ENCODE peak calls at places on chromosomes 2 and 18, in seven cellular contexts. A is endodermal cell, W is A549, M is heart right ventricle, J is right lobe of liver, Y is GM23248, B is small intestine. Z is an unnamed sample.
A peak's percentile ranks its signal among the peaks of the same experiment; 100 is the strongest.

GRCh38 chr2:95275601-95276243 is 1.5 kb downstream of the PROM2 start:
- DNase-seq in M (no peak), A (no peak), J (peak; percentile 37), W (no peak), Y (peak; percentile 44), B (peak; percentile 47), Z (no peak)

GRCh38 chr2:144322379-144322778 is 197.5 kb downstream of the ZEB2 start:
- DNase-seq in Y (peak; percentile 58), A (no peak), J (no peak), M (no peak), W (no peak), B (no peak), Z (no peak)

GRCh38 chr2:120134263-120134662 is 88.9 kb downstream of the TMEM185B start:
- DNase-seq in M (no peak), J (no peak), Y (peak; percentile 95), W (peak; percentile 27), A (peak; percentile 84), B (no peak), Z (peak; percentile 99)

GRCh38 chr2:173264603-173265366 is 89.9 kb upstream of the CDCA7 start:
- DNase-seq in J (no peak), Y (no peak), A (peak; percentile 51), B (peak; percentile 23), M (no peak), W (no peak), Z (no peak)

GRCh38 chr2:241595600-241596140 is 37.1 kb downstream of the BOK start:
- DNase-seq in Y (no peak), B (no peak), A (peak; percentile 92), W (peak; percentile 21), J (no peak), M (no peak), Z (no peak)

GRCh38 chr2:9170458-9171130 is 36.0 kb upstream of the ASAP2 start:
- DNase-seq in A (no peak), W (no peak), J (no peak), Y (no peak), B (peak; percentile 77), M (no peak), Z (no peak)

GRCh38 chr18:8272254-8272653 is 337.0 kb upstream of the RAB12 start:
- DNase-seq in W (no peak), J (no peak), A (no peak), M (no peak), Y (no peak), B (no peak), Z (no peak)

GRCh38 chr2:237689569-237690131 is 62.3 kb downstream of the LRRFIP1 start:
- DNase-seq in B (peak; percentile 26), J (no peak), Y (peak; percentile 53), A (no peak), W (no peak), M (peak; percentile 48), Z (no peak)

GRCh38 chr2:130351495-130352125 is 4.2 kb upstream of the PTPN18 start:
- DNase-seq in Y (no peak), M (no peak), J (no peak), B (no peak), W (no peak), A (no peak), Z (no peak)

GRCh38 chr2:29528891-29529520 is 392.4 kb downstream of the ALK start:
- DNase-seq in M (peak; percentile 38), A (no peak), Y (peak; percentile 81), J (no peak), W (no peak), B (peak; percentile 7), Z (peak; percentile 82)

GRCh38 chr2:69083126-69083733 is 70.3 kb downstream of the ANTXR1 start:
- DNase-seq in B (no peak), M (no peak), A (no peak), J (no peak), Y (peak; percentile 80), W (peak; percentile 23), Z (peak; percentile 29)

GRCh38 chr2:29213871-29214341 is 98.7 kb downstream of the CLIP4 start:
- DNase-seq in A (peak; percentile 40), M (no peak), J (peak; percentile 10), W (no peak), B (no peak), Y (peak; percentile 27), Z (no peak)

GRCh38 chr18:12838178-12838634 is 45.8 kb downstream of the PTPN2 start:
- DNase-seq in B (peak; percentile 93), W (peak; percentile 65), Y (peak; percentile 93), M (no peak), J (peak; percentile 70), A (peak; percentile 51), Z (peak; percentile 66)
- H3K27ac ChIP-seq in B (peak overlapping the region; percentile 100), W (peak overlapping the region; percentile 80), Y (peak overlapping the region; percentile 86), M (no peak overlapping the region), J (peak overlapping the region; percentile 86), A (no peak overlapping the region), Z (peak overlapping the region; percentile 37)

DNA sequence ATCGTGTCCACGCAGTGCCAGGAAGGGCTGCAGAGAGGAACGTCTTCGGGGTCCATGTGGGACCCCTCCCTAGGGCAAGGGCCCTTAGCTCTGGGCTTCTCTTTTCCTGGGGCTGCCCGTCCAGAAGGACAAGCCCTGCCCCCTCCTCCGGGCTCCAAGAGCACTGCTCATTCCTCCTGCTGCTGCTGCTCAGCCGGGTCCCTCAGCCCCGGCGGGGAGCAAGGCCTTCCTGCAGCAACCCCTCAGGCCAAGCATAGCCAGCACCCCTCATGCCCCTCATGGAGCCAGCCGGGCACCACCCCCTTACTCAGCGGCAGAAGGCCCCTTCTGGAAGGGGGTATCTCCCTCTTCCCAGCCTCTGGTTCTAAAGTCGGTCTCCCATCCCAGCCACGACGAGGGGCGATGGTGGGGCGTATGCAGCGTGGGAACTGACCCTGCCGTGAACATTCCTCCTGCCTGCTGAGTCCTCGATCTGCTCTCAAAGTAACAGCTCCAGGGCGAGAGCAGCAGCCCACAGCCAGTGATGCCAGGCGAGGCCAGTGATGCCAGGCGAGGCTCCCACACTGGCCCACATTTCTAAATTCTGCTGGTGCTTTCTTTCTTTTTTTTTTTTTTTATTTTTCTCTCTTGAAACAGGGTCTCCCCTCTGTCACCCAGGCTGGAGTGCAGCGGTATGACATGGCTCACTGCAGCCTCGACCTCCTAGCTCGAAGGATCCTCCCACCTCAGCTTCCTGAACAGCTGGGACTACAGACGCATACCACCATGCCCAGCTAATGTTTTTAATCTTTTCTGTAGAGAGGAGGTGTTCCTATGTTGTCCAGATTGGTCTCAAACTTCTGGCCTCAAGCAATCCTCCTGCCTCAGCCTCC is 99.7 kb downstream of the HDAC4 start:
- DNase-seq in A (peak; percentile 44), B (no peak), W (no peak), Y (no peak), M (no peak), J (peak; percentile 42), Z (no peak)
- H3K27ac ChIP-seq in A (no peak overlapping the region), B (no peak overlapping the region), W (no peak overlapping the region), Y (no peak overlapping the region), M (no peak overlapping the region), J (no peak overlapping the region), Z (no peak overlapping the region)

DNA sequence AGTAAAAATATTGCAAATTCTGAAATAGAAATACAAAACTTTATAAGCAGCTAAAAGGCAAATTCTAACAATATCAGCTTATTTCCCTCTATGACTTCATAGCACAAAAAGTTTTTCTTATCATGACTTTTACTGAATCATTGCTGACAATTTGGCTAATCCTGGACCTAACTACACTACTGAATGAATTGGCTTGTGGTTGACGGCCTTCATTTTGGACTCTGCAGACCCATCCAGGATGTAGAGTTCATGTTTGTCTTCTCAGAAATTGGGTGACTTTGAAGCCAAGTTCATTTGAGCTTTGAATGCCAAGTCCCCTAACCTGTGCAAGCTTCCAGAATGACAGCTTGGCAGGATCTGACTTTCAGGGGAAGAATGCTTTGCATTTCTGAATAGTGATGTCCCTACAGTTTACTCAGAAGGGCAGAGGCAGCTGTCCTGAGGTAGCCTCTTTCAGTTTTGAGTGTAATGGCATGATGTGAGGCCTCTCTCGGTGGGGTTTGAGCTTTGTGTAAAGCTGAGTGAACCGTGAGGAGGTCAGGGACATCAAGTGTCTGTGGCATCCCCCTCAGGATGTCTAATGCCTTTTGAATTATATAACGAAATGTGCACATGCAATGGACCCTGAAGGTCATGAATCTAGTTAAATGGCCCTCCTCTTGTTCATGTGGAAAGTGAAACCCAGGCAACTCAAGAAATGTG is 48.0 kb downstream of the EFEMP1 start:
- DNase-seq in B (no peak), W (no peak), J (no peak), A (no peak), M (no peak), Y (peak; percentile 86), Z (peak; percentile 61)
- H3K27ac ChIP-seq in B (no peak overlapping the region), W (no peak overlapping the region), J (no peak overlapping the region), A (no peak overlapping the region), M (no peak overlapping the region), Y (peak overlapping the region; percentile 82), Z (peak overlapping the region; percentile 43)

GRCh38 chr2:44934962-44935853 is 6.3 kb upstream of the SIX3 start:
- DNase-seq in A (peak; percentile 85), J (no peak), B (no peak), M (no peak), Y (peak; percentile 47), W (no peak), Z (no peak)
- H3K27ac ChIP-seq in A (no peak overlapping the region), J (no peak overlapping the region), B (no peak overlapping the region), M (no peak overlapping the region), Y (no peak overlapping the region), W (no peak overlapping the region), Z (no peak overlapping the region)

GRCh38 chr2:235268535-235268934 is 225.3 kb upstream of the AGAP1 start:
- DNase-seq in A (no peak), Y (peak; percentile 64), W (no peak), B (no peak), M (no peak), J (no peak), Z (no peak)
- H3K27ac ChIP-seq in A (no peak overlapping the region), Y (no peak overlapping the region), W (peak overlapping the region; percentile 58), B (no peak overlapping the region), M (no peak overlapping the region), J (no peak overlapping the region), Z (no peak overlapping the region)

GRCh38 chr2:105803773-105804172 is 59.1 kb downstream of the NCK2 start:
- DNase-seq in J (no peak), A (peak; percentile 10), B (no peak), Y (no peak), M (no peak), W (no peak), Z (no peak)
- H3K27ac ChIP-seq in J (no peak overlapping the region), A (no peak overlapping the region), B (no peak overlapping the region), Y (no peak overlapping the region), M (no peak overlapping the region), W (no peak overlapping the region), Z (no peak overlapping the region)

GRCh38 chr2:121532894-121533293 is 2.2 kb downstream of the RNU4ATAC start:
- DNase-seq in A (no peak), J (no peak), W (no peak), M (no peak), B (no peak), Y (no peak), Z (no peak)

GRCh38 chr2:121536347-121536746 is 5.7 kb downstream of the RNU4ATAC start:
- DNase-seq in J (no peak), W (no peak), M (no peak), B (no peak), A (no peak), Y (no peak), Z (no peak)

GRCh38 chr2:121536850-121537557 is 6.3 kb downstream of the RNU4ATAC start:
- DNase-seq in A (no peak), B (no peak), W (no peak), Y (no peak), J (no peak), M (no peak), Z (no peak)

GRCh38 chr2:121532347-121532766 is 1.7 kb downstream of the RNU4ATAC start:
- DNase-seq in Y (peak; percentile 49), W (peak; percentile 18), B (no peak), J (no peak), M (no peak), A (no peak), Z (peak; percentile 69)

DNA sequence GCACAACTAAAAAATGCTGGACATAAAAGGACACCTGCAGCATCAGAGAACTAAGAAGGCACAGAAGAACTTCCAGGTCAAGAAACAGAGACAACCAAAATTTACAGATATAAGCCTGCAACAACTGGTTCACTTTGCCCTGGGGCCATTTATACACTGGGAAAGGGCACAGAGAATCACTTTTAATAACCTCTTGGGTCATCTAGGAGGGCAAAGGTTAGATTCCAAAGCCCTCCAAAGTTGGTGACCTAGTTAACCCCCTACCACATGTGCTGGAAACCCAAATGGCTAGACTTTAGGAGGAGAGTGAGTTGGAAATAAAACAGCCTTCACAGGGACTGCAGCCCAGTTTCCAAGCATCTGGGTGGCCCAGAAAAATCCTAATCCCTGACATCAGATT is 3.3 kb downstream of the RNU4ATAC start:
- DNase-seq in M (no peak), A (no peak), W (no peak), Y (no peak), J (no peak), B (no peak), Z (no peak)
- H3K27ac ChIP-seq in M (no peak overlapping the region), A (peak overlapping the region; percentile 35), W (no peak overlapping the region), Y (no peak overlapping the region), J (no peak overlapping the region), B (no peak overlapping the region), Z (no peak overlapping the region)